ENCODE peak calls at places on chromosomes 7 and 10, in five cellular contexts. H, P, A, K and F are unnamed samples.

GRCh38 chr10:78852856-78853255 is 215.9 kb upstream of the ZMIZ1 start:
- DNase-seq in H (no peak), P (no peak), A (peak; percentile 59), K (peak; percentile 57), F (no peak)

GRCh38 chr7:95478139-95479037 is 7.4 kb upstream of the ASB4 start:
- DNase-seq in H (no peak), P (no peak), A (peak; percentile 56), K (peak; percentile 75), F (no peak)

GRCh38 chr7:23476286-23477169 is 6.2 kb upstream of the IGF2BP3 start:
- DNase-seq in H (no peak), P (no peak), A (no peak), K (no peak), F (no peak)

GRCh38 chr10:132560248-132560731 is 22.7 kb downstream of the INPP5A start:
- DNase-seq in H (no peak), P (no peak), A (peak; percentile 60), K (no peak), F (no peak)

GRCh38 chr7:100865372-100865911 is 1.7 kb upstream of the TRIP6 start:
- DNase-seq in H (peak; percentile 56), P (peak; percentile 41), A (no peak), K (no peak), F (no peak)

GRCh38 chr10:116671274-116671926 is 50.6 kb downstream of the PNLIPRP2 start:
- DNase-seq in H (no peak), P (no peak), A (no peak), K (no peak), F (no peak)

GRCh38 chr10:33260403-33261239 is 73.8 kb downstream of the NRP1 start:
- DNase-seq in H (no peak), P (no peak), A (no peak), K (no peak), F (no peak)

GRCh38 chr10:14468022-14468421 is 137.3 kb upstream of the FRMD4A start:
- DNase-seq in H (no peak), P (no peak), A (no peak), K (no peak), F (no peak)

GRCh38 chr7:126483972-126484371 is 768.8 kb downstream of the GRM8 start:
- DNase-seq in H (no peak), P (no peak), A (no peak), K (no peak), F (no peak)

GRCh38 chr10:99976886-99977391 is 32.8 kb downstream of the DNMBP start:
- DNase-seq in H (no peak), P (no peak), A (no peak), K (no peak), F (no peak)

DNA sequence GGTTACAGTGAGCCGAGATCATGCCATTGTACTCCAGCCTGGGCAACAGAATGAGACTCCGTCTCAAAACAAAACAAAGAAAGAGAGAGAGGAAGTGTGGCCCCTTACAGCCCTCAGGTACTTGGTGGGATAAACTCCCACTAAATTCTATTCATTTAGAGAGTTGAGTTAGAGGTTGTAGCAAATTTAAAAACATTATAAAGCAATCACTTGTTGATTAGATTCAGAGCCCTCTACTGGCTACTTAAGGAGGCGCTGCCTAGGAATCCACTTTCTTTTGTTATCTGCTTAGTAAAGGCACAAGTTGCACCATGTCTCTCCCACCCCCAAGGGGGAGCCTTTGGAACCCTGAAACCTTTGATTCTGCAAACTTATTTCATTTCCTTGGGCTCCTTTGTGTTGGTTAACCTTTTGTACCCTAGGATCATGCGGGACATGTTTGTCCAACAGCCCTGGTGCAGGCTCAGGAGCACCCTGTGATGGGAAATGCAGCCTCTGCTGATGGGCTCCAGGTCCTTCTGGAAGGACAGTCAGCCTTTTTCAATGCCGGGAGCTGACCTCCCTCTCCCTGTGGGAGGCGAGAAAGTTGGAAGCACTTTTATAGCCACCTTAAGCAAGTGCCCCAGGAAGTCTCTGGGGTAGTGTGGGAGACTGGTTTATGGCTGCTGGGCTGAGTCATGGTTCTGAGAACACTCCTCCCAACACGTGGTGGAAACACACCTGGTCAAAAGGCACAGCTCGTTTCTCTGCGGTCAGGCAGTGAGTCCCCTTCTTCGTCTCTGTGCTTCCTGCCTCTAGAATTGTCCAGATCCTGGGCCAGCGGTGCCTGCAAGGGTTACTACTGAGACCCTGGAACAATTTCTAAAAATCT is 2.3 kb downstream of the HKDC1 start:
- DNase-seq in H (no peak), P (peak; percentile 40), A (peak; percentile 96), K (peak; percentile 58), F (no peak)
- TF ChIP-seq POLR2A in H (no peak), P (no peak), A (peak; percentile 95), K (no peak), F (no peak)

GRCh38 chr10:92238586-92239098 is 52.2 kb downstream of the CPEB3 start:
- DNase-seq in H (no peak), P (peak; percentile 80), A (peak; percentile 80), K (peak; percentile 54), F (peak; percentile 46)
- TF ChIP-seq POLR2A in H (no peak), P (no peak), A (peak; percentile 76), K (no peak), F (no peak)

GRCh38 chr7:36131026-36131425 is 22.0 kb upstream of the EEPD1 start:
- DNase-seq in H (no peak), P (no peak), A (no peak), K (no peak), F (no peak)

GRCh38 chr7:36127075-36127740 is 25.8 kb upstream of the EEPD1 start:
- DNase-seq in H (no peak), P (peak; percentile 51), A (no peak), K (no peak), F (no peak)

GRCh38 chr7:36130236-36130945 is 22.7 kb upstream of the EEPD1 start:
- DNase-seq in H (no peak), P (no peak), A (no peak), K (no peak), F (no peak)

GRCh38 chr7:36129048-36129534 is 24.0 kb upstream of the EEPD1 start:
- DNase-seq in H (no peak), P (peak; percentile 85), A (peak; percentile 63), K (no peak), F (peak; percentile 29)

DNA sequence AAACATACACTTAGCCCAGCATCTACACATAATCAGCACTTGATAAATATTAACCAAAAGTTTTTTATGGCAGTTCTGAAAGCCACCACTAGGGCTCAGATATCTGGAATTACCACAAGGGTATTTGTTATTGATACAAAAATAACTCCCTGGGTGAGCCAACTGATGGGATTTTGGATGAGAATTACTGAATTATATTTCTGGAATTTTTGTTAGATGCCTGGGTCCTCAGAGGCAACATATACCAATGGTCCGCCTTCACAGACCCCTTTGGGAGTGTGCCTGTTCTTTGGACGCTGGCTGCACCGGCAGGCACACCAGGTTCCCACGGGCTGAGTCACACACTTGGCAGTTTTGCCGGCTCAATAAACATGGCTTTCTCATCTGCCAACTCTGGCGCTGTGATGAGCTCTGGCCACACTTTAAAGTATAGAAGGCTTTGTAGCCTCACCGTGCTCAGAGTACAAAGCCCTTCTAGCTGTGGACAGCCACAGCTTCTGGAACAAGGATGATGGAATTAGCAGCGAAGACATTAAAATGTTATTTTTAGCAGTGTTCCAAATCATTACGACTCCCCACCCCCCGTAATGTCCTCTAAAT is 24.5 kb upstream of the EEPD1 start:
- DNase-seq in H (peak; percentile 72), P (peak; percentile 85), A (peak; percentile 90), K (peak; percentile 60), F (peak; percentile 76)
- TF ChIP-seq POLR2A in H (no peak), P (no peak), A (no peak), K (no peak), F (no peak)

GRCh38 chr10:48279081-48279751 is 4.7 kb upstream of the FRMPD2 start:
- DNase-seq in H (no peak), P (no peak), A (no peak), K (no peak), F (no peak)
- TF ChIP-seq POLR2A in H (no peak), P (no peak), A (no peak), K (no peak), F (no peak)

DNA sequence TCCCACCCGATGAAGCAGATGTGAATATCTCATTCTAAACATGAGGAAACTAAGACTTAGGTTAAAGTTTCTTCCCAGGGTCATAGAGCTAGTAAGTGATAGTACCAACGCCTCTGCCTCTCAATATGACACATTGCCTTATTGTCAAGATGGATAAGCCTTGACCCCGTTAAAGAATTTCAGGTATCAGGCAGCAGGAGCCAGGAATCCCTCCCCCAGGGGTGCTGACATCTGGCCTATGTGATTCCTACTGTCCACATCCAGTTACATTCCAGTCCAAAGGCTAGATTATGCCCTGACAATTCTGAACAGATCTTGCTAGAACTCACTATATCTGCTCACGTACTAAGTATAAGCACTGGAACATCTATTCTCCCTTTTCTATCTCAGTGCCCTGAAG is 58.0 kb upstream of the ASAH2 start:
- DNase-seq in H (no peak), P (no peak), A (no peak), K (no peak), F (no peak)
- TF ChIP-seq POLR2A in H (no peak), P (no peak), A (no peak), K (no peak), F (no peak)

GRCh38 chr10:119206603-119207366 is 586 bp upstream of the GRK5 start:
- DNase-seq in H (peak; percentile 88), P (peak; percentile 42), A (peak; percentile 86), K (peak; percentile 73), F (peak; percentile 78)
- TF ChIP-seq POLR2A in H (no peak), P (no peak), A (peak; percentile 48), K (no peak), F (no peak)